ENCODE peak calls at places on chromosomes 11 and 22, in five cellular contexts. T is GM23338, L is adipocyte, V is tibial nerve, W is AG04450. B is an unnamed sample.

GRCh38 chr22:42648368-42649260 is 578 bp downstream of the CYB5R3 start:
- DNase-seq in W (no peak), T (no peak), V (no peak), L (peak; percentile 81), B (peak; percentile 25)

GRCh38 chr11:8235925-8236324 is 27.8 kb downstream of the LMO1 start:
- DNase-seq in V (no peak), W (no peak), L (no peak), T (no peak), B (no peak)

GRCh38 chr11:27456802-27457329 is 15.7 kb downstream of the LGR4 start:
- DNase-seq in L (no peak), W (no peak), V (no peak), T (no peak), B (no peak)

GRCh38 chr11:45669956-45670355 is 4.5 kb upstream of the CHST1 start:
- DNase-seq in L (no peak), T (no peak), W (no peak), V (no peak), B (no peak)

GRCh38 chr22:27507935-27508504 is 293.5 kb downstream of the MN1 start:
- DNase-seq in T (no peak), L (no peak), W (no peak), V (no peak), B (peak; percentile 73)

GRCh38 chr22:17767236-17768065 is 6.8 kb downstream of the BID start:
- DNase-seq in V (no peak), W (no peak), T (no peak), L (no peak), B (no peak)

GRCh38 chr22:19810381-19811141 is 44.1 kb downstream of the GNB1L start:
- DNase-seq in L (peak; percentile 14), T (no peak), V (no peak), W (peak; percentile 33), B (no peak)

GRCh38 chr11:12411806-12412727 is 34.7 kb downstream of the PARVA start:
- DNase-seq in L (peak; percentile 89), T (peak; percentile 90), V (peak; percentile 71), W (peak; percentile 85), B (peak; percentile 93)

GRCh38 chr11:58618215-58618614 is 4.2 kb upstream of the CNTF start:
- DNase-seq in T (peak; percentile 24), L (no peak), V (no peak), W (no peak), B (no peak)

GRCh38 chr22:45218974-45219373 is 21.7 kb downstream of the KIAA0930 start:
- DNase-seq in T (no peak), L (no peak), W (no peak), V (no peak), B (no peak)

GRCh38 chr11:32090774-32091370 is at the start of gene RCN1:
- DNase-seq in T (peak; percentile 93), W (peak; percentile 67), L (peak; percentile 94), V (peak; percentile 23), B (peak; percentile 4)

GRCh38 chr11:119169272-119169719 is 771 bp downstream of the NLRX1 start:
- DNase-seq in T (peak; percentile 92), L (peak; percentile 24), V (no peak), W (no peak), B (peak; percentile 59)

GRCh38 chr11:20511982-20512381 is 87.4 kb upstream of the SLC6A5 start:
- DNase-seq in T (no peak), W (no peak), V (no peak), L (no peak), B (no peak)

GRCh38 chr11:1761110-1761856 is 2.4 kb downstream of the CTSD start:
- DNase-seq in V (no peak), W (no peak), T (no peak), L (no peak), B (no peak)
- H3K4me3 ChIP-seq in V (peak overlapping the region; percentile 100), W (no peak overlapping the region), T (no peak overlapping the region), L (peak overlapping the region; percentile 85), B (no peak overlapping the region)

DNA sequence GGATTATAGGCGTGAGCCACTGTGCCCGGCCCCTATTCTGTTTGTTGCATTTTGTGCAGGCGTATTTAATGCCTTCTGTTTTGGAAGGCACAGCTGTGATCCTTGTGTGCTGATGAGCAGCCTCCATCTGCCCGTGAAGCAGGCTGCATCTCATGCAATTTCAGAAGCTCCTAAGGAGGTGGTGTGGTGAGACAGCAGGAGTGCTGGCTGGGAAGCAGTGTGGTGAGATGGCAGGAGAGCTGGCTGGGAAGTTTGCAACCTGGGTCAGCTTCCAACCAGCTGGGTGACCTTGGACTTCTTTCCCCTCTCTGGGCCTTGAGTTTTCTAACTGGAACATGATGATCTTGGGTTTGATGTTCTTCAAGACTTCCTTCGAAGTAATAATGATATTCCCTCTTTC is 525.1 kb downstream of the TBC1D22A start:
- DNase-seq in L (no peak), W (no peak), V (no peak), T (no peak), B (no peak)
- H3K27me3 ChIP-seq in L (peaks cover 56% of the 10 kb centered on the region), W (no peaks in the 10 kb centered on the region), V (no peaks in the 10 kb centered on the region), T (no peaks in the 10 kb centered on the region), B (no peaks in the 10 kb centered on the region)

GRCh38 chr11:861105-861479 is 18.4 kb downstream of the TSPAN4 start:
- DNase-seq in L (no peak), W (no peak), V (no peak), T (no peak), B (no peak)

GRCh38 chr11:864118-864827 is 21.6 kb downstream of the TSPAN4 start:
- DNase-seq in V (no peak), T (no peak), W (no peak), L (no peak), B (no peak)

GRCh38 chr11:862028-862703 is 19.5 kb downstream of the TSPAN4 start:
- DNase-seq in L (peak; percentile 30), V (no peak), T (peak; percentile 67), W (no peak), B (no peak)

GRCh38 chr11:863389-864117 is 20.9 kb downstream of the TSPAN4 start:
- DNase-seq in L (no peak), W (no peak), T (no peak), V (no peak), B (no peak)

DNA sequence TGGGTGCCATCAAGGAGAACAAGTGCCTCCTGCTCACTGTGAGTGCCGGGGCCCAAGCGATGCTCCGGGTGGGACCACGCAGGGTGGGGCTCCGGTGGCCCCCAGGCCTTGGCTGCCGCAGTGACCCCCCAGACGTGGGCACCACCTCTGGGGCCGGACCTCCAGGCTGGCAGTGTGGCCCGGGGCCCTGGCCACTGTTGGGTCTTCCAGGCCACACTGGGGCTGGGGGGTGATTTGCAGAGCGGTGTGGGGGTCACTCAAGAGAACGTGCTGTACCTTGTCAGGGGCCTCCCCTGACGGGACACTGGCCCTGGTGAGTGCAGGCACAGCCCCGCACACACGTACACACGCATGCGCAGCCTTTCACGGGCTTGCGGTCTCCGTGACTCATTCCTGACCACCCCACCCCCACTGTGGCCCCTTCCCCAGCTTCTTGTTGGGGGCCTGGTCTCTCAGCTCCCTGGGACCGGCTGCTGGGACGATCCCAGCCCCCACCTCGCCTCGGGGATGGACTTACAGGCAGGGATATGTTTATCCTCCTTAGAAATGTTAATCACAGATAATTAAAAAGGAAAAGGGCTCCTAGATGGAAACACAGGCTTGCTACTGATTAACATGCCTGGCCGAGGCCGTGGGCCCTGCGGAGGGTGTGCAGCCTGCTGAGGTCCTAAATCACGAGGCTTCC is 20.2 kb downstream of the TSPAN4 start:
- DNase-seq in T (no peak), W (no peak), L (no peak), V (no peak), B (no peak)
- H3K4me3 ChIP-seq in T (peak overlapping the region; percentile 34), W (no peak overlapping the region), L (no peak overlapping the region), V (no peak overlapping the region), B (no peak overlapping the region)

GRCh38 chr22:39923689-39924088 is 22.8 kb downstream of the GRAP2 start:
- DNase-seq in T (no peak), L (no peak), W (no peak), V (no peak), B (no peak)

GRCh38 chr22:39917091-39917703 is 16.3 kb downstream of the GRAP2 start:
- DNase-seq in L (no peak), V (no peak), W (no peak), T (no peak), B (no peak)

GRCh38 chr22:39916496-39916895 is 15.6 kb downstream of the GRAP2 start:
- DNase-seq in T (no peak), V (no peak), W (no peak), L (no peak), B (no peak)

GRCh38 chr22:39917776-39918493 is 17.1 kb downstream of the GRAP2 start:
- DNase-seq in W (no peak), V (peak; percentile 53), T (no peak), L (no peak), B (peak; percentile 40)

GRCh38 chr22:39920134-39920743 is 19.4 kb downstream of the GRAP2 start:
- DNase-seq in W (no peak), L (no peak), V (no peak), T (no peak), B (no peak)
- H3K27me3 ChIP-seq in W (peaks cover 48% of the 10 kb centered on the region), L (peaks cover 69% of the 10 kb centered on the region), V (peaks cover 3% of the 10 kb centered on the region), T (no peaks in the 10 kb centered on the region), B (peaks cover 12% of the 10 kb centered on the region)

GRCh38 chr11:115501895-115502589 is 2.2 kb downstream of the CADM1 start:
- DNase-seq in L (no peak), T (peak; percentile 30), V (no peak), W (no peak), B (peak; percentile 19)
- H3K4me3 ChIP-seq in L (peak overlapping the region; percentile 54), T (peak overlapping the region; percentile 74), V (peak overlapping the region; percentile 61), W (peak overlapping the region; percentile 91), B (peak overlapping the region; percentile 62)

DNA sequence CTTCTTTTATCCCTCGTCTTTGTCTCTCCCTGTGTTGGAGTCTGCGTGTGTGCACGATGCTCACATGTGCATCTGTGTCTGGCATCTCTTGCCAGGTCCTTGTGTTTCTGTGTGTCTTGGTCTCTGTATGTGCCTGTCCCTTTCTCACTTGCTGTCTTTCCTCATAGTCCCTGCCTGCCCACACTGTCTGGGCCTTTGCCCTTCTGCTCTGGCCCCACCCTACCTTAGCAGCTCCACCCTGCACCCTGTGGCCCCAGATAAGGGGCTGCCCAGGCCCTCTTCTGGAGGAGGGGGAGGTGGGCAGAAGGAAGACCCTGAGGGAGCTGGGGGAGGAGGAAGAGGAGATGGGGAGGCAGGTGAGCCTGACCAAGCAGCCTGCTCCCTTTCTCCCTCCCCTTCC is 2.8 kb downstream of the EHBP1L1 start:
- DNase-seq in L (no peak), V (no peak), T (no peak), W (no peak), B (no peak)
- H3K27me3 ChIP-seq in L (no peaks in the 10 kb centered on the region), V (no peaks in the 10 kb centered on the region), T (peaks cover 56% of the 10 kb centered on the region), W (no peaks in the 10 kb centered on the region), B (no peaks in the 10 kb centered on the region)

GRCh38 chr11:122150484-122151124 is 34.6 kb upstream of the BLID start:
- DNase-seq in T (no peak), W (no peak), L (no peak), V (no peak), B (no peak)
- H3K4me3 ChIP-seq in T (no peak overlapping the region), W (no peak overlapping the region), L (peak overlapping the region; percentile 26), V (no peak overlapping the region), B (no peak overlapping the region)